ENCODE peak calls at places on chromosomes 7 and 10, in eight cellular contexts. N is cardiac fibroblast, L is fibroblast of lung, W is hepatocyte, D is OCI-LY7, H is choroid plexus epithelial cell, B is foreskin fibroblast, G is IMR-90. K is an unnamed sample.

GRCh38 chr10:625335-625699 is 64.2 kb downstream of the DIP2C start:
- DNase-seq in W (peak), H (no peak), N (no peak), G (no peak), L (peak), D (no peak), B (no peak), K (no peak)

GRCh38 chr7:24573008-24573553 is at the start of gene PALS2:
- DNase-seq in G (peak), B (peak), L (peak), D (peak), N (peak), H (peak), W (peak), K (no peak)

GRCh38 chr10:8375137-8375536 is 320.6 kb downstream of the GATA3 start:
- DNase-seq in N (no peak), H (no peak), L (no peak), D (no peak), B (no peak), W (no peak), G (no peak), K (no peak)

GRCh38 chr10:34061846-34062245 is 727.4 kb upstream of the NRP1 start:
- DNase-seq in H (no peak), L (peak), B (no peak), N (no peak), G (no peak), D (no peak), W (no peak), K (no peak)

GRCh38 chr10:125231116-125231812 is 70.9 kb upstream of the CTBP2 start:
- DNase-seq in H (peak), G (peak), N (peak), W (peak), B (peak), D (no peak), L (peak), K (no peak)

GRCh38 chr7:91892821-91893340 is 12.4 kb upstream of the MTERF1 start:
- DNase-seq in H (peak), G (peak), N (peak), W (peak), D (no peak), L (peak), B (peak), K (no peak)

GRCh38 chr10:73953665-73954064 is 42.7 kb downstream of the PLAU start:
- DNase-seq in W (no peak), G (no peak), N (peak), L (peak), H (peak), D (no peak), B (no peak), K (no peak)

GRCh38 chr10:3805791-3806381 is 20.9 kb upstream of the KLF6 start:
- DNase-seq in D (peak), W (peak), G (peak), L (peak), B (peak), H (peak), N (peak), K (peak)

GRCh38 chr10:63481815-63482421 is 16.1 kb upstream of the JMJD1C start:
- DNase-seq in N (peak), B (no peak), H (peak), D (no peak), L (no peak), G (peak), W (no peak), K (no peak)

GRCh38 chr10:71161429-71161828 is 50.9 kb upstream of the UNC5B start:
- DNase-seq in G (peak), L (peak), D (peak), N (peak), B (peak), W (no peak), H (peak), K (no peak)

GRCh38 chr7:4794591-4795350 is 19.3 kb downstream of the AP5Z1 start:
- DNase-seq in D (no peak), L (peak), N (no peak), G (no peak), W (no peak), B (no peak), H (no peak), K (no peak)

GRCh38 chr7:43033369-43033768 is 79.1 kb upstream of the HECW1 start:
- DNase-seq in N (no peak), H (no peak), D (no peak), B (no peak), W (no peak), G (no peak), L (no peak), K (no peak)

GRCh38 chr7:124996778-124997177 is 67.2 kb upstream of the POT1 start:
- DNase-seq in B (no peak), L (peak), H (peak), D (peak), N (no peak), W (no peak), G (no peak), K (no peak)
- TF ChIP-seq CTCF in B (no peak), L (peak), H (peak), D (peak), N (peak), W (no peak), G (no peak), K (no peak)

DNA sequence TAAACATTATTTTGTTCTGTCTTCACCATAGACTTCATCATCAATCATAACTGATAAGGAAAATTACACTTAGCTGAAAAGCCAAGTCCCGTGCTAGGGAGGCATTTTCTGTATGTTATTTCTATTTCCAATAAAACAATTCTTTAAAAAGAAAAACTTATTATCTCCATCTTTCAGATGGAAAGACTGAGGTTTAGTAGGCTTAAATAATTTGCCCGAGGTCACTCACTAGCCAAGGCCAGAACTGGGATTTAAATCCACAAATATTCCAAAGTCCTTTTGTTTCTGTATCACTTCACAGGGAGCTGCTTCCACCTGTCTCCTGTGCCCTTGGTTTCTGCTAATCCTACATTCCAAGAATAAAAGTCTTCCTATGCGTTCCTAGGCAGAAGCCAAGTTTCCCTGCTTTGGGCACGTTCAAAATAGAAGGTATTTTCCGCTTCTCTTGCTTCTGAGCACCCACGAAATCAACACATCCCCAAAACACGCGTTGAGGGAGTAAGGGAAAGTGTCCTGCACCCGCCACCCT is 720 bp downstream of the CPVL start:
- DNase-seq in W (no peak), N (no peak), D (no peak), H (no peak), B (peak), G (no peak), L (no peak), K (no peak)
- H3K4me3 ChIP-seq in W (peak), N (no peak), D (no peak), H (no peak), B (no peak), G (no peak), L (no peak), K (peak)

GRCh38 chr7:25949672-25950487 is 202.1 kb upstream of the NFE2L3 start:
- DNase-seq in D (peak), G (no peak), L (no peak), H (no peak), N (no peak), W (peak), B (peak), K (peak)
- TF ChIP-seq CTCF in D (no peak), G (no peak), L (no peak), H (no peak), N (no peak), W (no peak), B (no peak), K (no peak)

DNA sequence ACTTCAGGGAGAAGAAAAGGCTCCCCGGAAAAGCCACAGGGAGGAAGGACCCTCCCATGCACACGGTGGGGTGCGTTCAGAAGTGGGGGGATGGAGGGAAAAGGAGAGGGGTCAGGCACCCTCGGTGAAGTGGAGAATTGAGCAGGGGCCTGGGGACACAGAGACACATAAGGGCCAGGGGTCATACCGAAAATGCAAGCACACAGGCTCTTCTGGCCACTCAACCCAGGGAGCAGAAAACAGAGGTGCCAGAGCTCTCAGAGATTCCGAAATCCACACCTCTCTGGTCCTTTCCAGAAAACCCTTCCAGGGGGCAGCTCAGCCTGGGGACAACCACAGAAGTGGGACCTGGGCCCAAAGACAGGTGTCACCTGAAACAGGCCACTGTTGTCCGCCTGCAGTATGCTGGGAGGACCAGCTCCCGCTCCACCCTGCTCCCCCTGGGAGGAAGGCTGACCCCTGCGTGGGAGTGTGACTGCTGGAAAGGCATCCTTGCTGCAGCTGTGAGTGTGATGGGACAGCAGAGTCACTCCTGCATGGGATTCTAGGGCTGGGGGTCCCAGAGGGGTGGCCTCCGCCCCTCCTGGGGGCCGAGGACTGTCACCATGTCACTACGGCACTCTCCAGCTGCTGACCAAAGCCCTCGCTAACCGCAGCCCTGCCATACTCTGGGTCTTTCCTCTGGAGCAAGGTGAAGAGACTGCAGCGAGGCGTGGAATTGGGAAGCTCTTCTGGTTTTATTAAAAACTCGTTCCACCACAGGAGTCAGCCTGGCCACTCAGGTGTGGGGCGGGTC is 63.1 kb downstream of the TMEM209 start:
- DNase-seq in D (no peak), B (no peak), G (no peak), N (no peak), H (no peak), W (no peak), L (no peak), K (no peak)
- H3K4me3 ChIP-seq in D (no peak), B (peak), G (peak), N (peak), H (peak), W (no peak), L (peak), K (peak)

DNA sequence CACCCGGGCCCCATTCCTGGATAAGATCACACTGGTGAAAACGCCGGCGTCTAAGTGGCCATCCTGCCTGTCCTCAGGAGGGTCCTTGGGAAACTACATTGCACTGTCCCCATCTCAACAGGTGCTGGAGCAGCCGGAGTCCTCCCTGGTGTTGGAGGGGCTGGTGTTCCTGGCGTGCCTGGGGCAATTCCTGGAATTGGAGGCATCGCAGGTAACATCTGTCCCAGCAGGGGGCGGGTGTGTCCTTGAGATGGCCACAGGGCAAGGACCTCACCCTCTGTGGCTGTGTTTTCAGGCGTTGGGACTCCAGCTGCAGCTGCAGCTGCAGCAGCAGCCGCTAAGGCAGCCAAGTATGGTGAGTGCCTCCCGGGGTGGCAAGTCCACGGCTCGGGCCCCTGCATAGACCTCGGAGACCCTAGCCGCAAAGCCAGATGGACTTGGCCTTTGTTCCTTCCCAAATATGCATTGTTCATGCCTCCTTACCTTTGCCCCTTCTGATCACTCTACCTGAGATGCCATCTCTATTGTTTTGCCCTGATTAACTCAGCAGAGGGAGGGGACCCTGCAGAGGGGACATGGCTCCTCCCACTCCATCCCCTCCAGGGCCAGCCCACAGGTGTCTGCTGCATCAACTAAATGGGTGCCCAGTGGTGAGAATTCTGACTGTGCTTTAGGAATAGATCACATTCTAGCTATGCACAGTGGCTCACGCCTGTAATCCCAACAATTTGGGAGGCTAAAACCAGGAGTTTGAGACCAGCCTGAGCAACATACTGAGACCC is 23.8 kb downstream of the ELN start:
- DNase-seq in H (peak), W (peak), G (no peak), D (peak), L (no peak), B (peak), N (peak), K (no peak)
- TF ChIP-seq CTCF in H (peak), W (peak), G (peak), D (peak), L (peak), B (peak), N (peak), K (no peak)

K was measured in esophagus muscularis mucosa.